ENCODE peak calls at places on chromosomes 16 and 17, in ten cellular contexts. R is head of caudate nucleus, Z is activated T-helper 1 cell treated with Interleukin-2 at 50 U/mL for 16 hours, O is NCI-H1417, W is C1 segment of cervical spinal cord, B is T1000, L is ascending aorta, I is bronchial epithelial cell, E is natural killer cell, S is hypothalamus. Q is an unnamed sample.

GRCh38 chr17:79654350-79654959 is 43.6 kb upstream of the RBFOX3 start:
- DNase-seq in R (no peak), Z (no peak), O (no peak), W (no peak), B (no peak), L (no peak), I (no peak), E (no peak), S (no peak), Q (no peak)

GRCh38 chr16:83980794-83981193 is 12.8 kb downstream of the NECAB2 start:
- DNase-seq in R (no peak), Z (no peak), O (no peak), W (no peak), B (no peak), L (no peak), I (no peak), E (no peak), S (no peak), Q (no peak)

GRCh38 chr17:68775969-68776368 is 174.8 kb upstream of the FAM20A start:
- DNase-seq in R (no peak), Z (no peak), O (no peak), W (no peak), B (no peak), L (no peak), I (no peak), E (no peak), S (no peak), Q (no peak)

GRCh38 chr17:82658796-82659452 is 10.7 kb upstream of the WDR45B start:
- DNase-seq in R (no peak), Z (no peak), O (no peak), W (no peak), B (no peak), L (no peak), I (no peak), E (no peak), S (no peak), Q (no peak)

GRCh38 chr17:76998839-76999238 is 130.6 kb downstream of the MGAT5B start:
- DNase-seq in R (no peak), Z (no peak), O (no peak), W (no peak), B (no peak), L (no peak), I (no peak), E (no peak), S (no peak), Q (no peak)

GRCh38 chr17:81898029-81898866 is 3.8 kb upstream of the NPB start:
- DNase-seq in R (no peak), Z (no peak), O (no peak), W (no peak), B (peak), L (no peak), I (peak), E (no peak), S (no peak), Q (no peak)

GRCh38 chr17:38568845-38569510 is 36.8 kb downstream of the SRCIN1 start:
- DNase-seq in R (peak), Z (no peak), O (no peak), W (peak), B (no peak), L (no peak), I (no peak), E (no peak), S (peak), Q (no peak)

GRCh38 chr16:59593256-59593655 is 859.1 kb upstream of the GOT2 start:
- DNase-seq in R (no peak), Z (no peak), O (no peak), W (no peak), B (no peak), L (no peak), I (peak), E (no peak), S (no peak), Q (no peak)

GRCh38 chr17:59870482-59870881 is 22.3 kb downstream of the TUBD1 start:
- DNase-seq in R (no peak), Z (no peak), O (no peak), W (no peak), B (no peak), L (no peak), I (no peak), E (no peak), S (no peak), Q (no peak)

GRCh38 chr16:11327277-11328171 is 17.7 kb upstream of the RMI2 start:
- DNase-seq in R (no peak), Z (no peak), O (no peak), W (no peak), B (no peak), L (no peak), I (no peak), E (no peak), S (no peak), Q (no peak)

GRCh38 chr17:4679652-4680051 is 24.3 kb downstream of the PELP1 start:
- DNase-seq in R (no peak), Z (no peak), O (no peak), W (no peak), B (peak), L (no peak), I (peak), E (no peak), S (no peak), Q (no peak)

GRCh38 chr17:30958187-30958586 is 12.7 kb upstream of the RNF135 start:
- DNase-seq in R (no peak), Z (no peak), O (no peak), W (no peak), B (no peak), L (peak), I (no peak), E (no peak), S (no peak), Q (no peak)

GRCh38 chr17:48055531-48056245 is 7.5 kb downstream of the NFE2L1 start:
- DNase-seq in R (no peak), Z (no peak), O (no peak), W (no peak), B (no peak), L (no peak), I (no peak), E (no peak), S (no peak), Q (no peak)

GRCh38 chr16:4140652-4141051 is 24.4 kb upstream of the ADCY9 start:
- DNase-seq in R (no peak), Z (no peak), O (peak), W (no peak), B (no peak), L (no peak), I (peak), E (no peak), S (no peak), Q (no peak)

GRCh38 chr17:10792156-10792555 is 11.7 kb downstream of the TMEM238L start:
- DNase-seq in R (no peak), Z (no peak), O (no peak), W (no peak), B (no peak), L (no peak), I (peak), E (no peak), S (no peak), Q (no peak)

GRCh38 chr17:36728030-36728991 is 126.9 kb downstream of the MRM1 start:
- DNase-seq in R (no peak), Z (no peak), O (no peak), W (no peak), B (no peak), L (no peak), I (no peak), E (no peak), S (no peak), Q (no peak)

GRCh38 chr17:78558181-78558850 is 18.9 kb downstream of the DNAH17 start:
- DNase-seq in R (no peak), Z (no peak), O (no peak), W (no peak), B (peak), L (no peak), I (no peak), E (no peak), S (no peak), Q (no peak)

GRCh38 chr16:29664133-29664912 is 1.3 kb downstream of the SPN start:
- DNase-seq in R (no peak), Z (no peak), O (peak), W (no peak), B (no peak), L (no peak), I (no peak), E (peak), S (no peak), Q (no peak)

GRCh38 chr17:81432873-81433451 is 37.7 kb downstream of the BAHCC1 start:
- DNase-seq in R (no peak), Z (no peak), O (peak), W (peak), B (no peak), L (no peak), I (no peak), E (no peak), S (no peak), Q (no peak)

GRCh38 chr16:85722066-85722465 is 28.8 kb downstream of the C16orf74 start:
- DNase-seq in R (no peak), Z (no peak), O (peak), W (no peak), B (no peak), L (no peak), I (no peak), E (no peak), S (no peak), Q (no peak)

GRCh38 chr16:4314532-4315184 is 1.2 kb upstream of the GLIS2 start:
- DNase-seq in R (no peak), Z (no peak), O (peak), W (no peak), B (no peak), L (no peak), I (peak), E (no peak), S (no peak), Q (no peak)

GRCh38 chr16:51814617-51815016 is 663.5 kb upstream of the SALL1 start:
- DNase-seq in R (no peak), Z (no peak), O (no peak), W (no peak), B (no peak), L (no peak), I (no peak), E (no peak), S (no peak), Q (no peak)

GRCh38 chr17:47624727-47625068 is 25.0 kb upstream of the KPNB1 start:
- DNase-seq in R (no peak), Z (no peak), O (no peak), W (no peak), B (no peak), L (no peak), I (no peak), E (no peak), S (no peak), Q (no peak)

Q was measured in CD4-positive, alpha-beta T cell.